ENCODE peak calls at places on chromosomes 13 and 19, in eight cellular contexts. One of them, this sample, is unnamed.

GRCh38 chr19:43914051-43914450 is 21.0 kb downstream of the ZNF45 start:
- DNase-seq in psoas muscle: no peak
- DNase-seq in heart right ventricle: no peak
- DNase-seq in SK-N-SH: no peak
- DNase-seq in PC-9: no peak
- DNase-seq in HCT116: no peak
- DNase-seq in colonic mucosa: no peak
- DNase-seq in tibial artery: no peak
- DNase-seq in this sample: no peak

GRCh38 chr19:47094557-47095517 is 18.7 kb downstream of the ZC3H4 start:
- DNase-seq in psoas muscle: no peak
- DNase-seq in heart right ventricle: no peak
- DNase-seq in SK-N-SH: no peak
- DNase-seq in PC-9: peak; percentile 33
- DNase-seq in HCT116: no peak
- DNase-seq in colonic mucosa: peak; percentile 61
- DNase-seq in tibial artery: no peak
- DNase-seq in this sample: peak; percentile 75

GRCh38 chr13:109933476-109933875 is 147.1 kb upstream of the IRS2 start:
- DNase-seq in psoas muscle: no peak
- DNase-seq in heart right ventricle: no peak
- DNase-seq in SK-N-SH: no peak
- DNase-seq in PC-9: no peak
- DNase-seq in HCT116: no peak
- DNase-seq in colonic mucosa: no peak
- DNase-seq in tibial artery: no peak
- DNase-seq in this sample: no peak

GRCh38 chr19:41606215-41606837 is 20.5 kb downstream of the CEACAM4 start:
- DNase-seq in psoas muscle: no peak
- DNase-seq in heart right ventricle: no peak
- DNase-seq in SK-N-SH: no peak
- DNase-seq in PC-9: no peak
- DNase-seq in HCT116: no peak
- DNase-seq in colonic mucosa: no peak
- DNase-seq in tibial artery: no peak
- DNase-seq in this sample: no peak

GRCh38 chr13:27620377-27621115 is at the start of gene LNX2:
- DNase-seq in psoas muscle: peak; percentile 99
- DNase-seq in heart right ventricle: peak; percentile 99
- DNase-seq in SK-N-SH: peak; percentile 98
- DNase-seq in PC-9: peak; percentile 96
- DNase-seq in HCT116: peak; percentile 90
- DNase-seq in colonic mucosa: peak; percentile 98
- DNase-seq in tibial artery: peak; percentile 98
- DNase-seq in this sample: peak; percentile 99

GRCh38 chr19:5580116-5580515 is 12.4 kb upstream of the TINCR start:
- DNase-seq in psoas muscle: no peak
- DNase-seq in heart right ventricle: no peak
- DNase-seq in SK-N-SH: no peak
- DNase-seq in PC-9: no peak
- DNase-seq in HCT116: no peak
- DNase-seq in colonic mucosa: no peak
- DNase-seq in tibial artery: no peak
- DNase-seq in this sample: no peak

GRCh38 chr13:66424417-66424816 is 805.7 kb downstream of the PCDH9 start:
- DNase-seq in psoas muscle: no peak
- DNase-seq in heart right ventricle: no peak
- DNase-seq in SK-N-SH: no peak
- DNase-seq in PC-9: no peak
- DNase-seq in HCT116: no peak
- DNase-seq in colonic mucosa: no peak
- DNase-seq in tibial artery: no peak
- DNase-seq in this sample: no peak

GRCh38 chr19:8017808-8018207 is 12.4 kb upstream of the ELAVL1 start:
- DNase-seq in psoas muscle: no peak
- DNase-seq in heart right ventricle: no peak
- DNase-seq in SK-N-SH: no peak
- DNase-seq in PC-9: no peak
- DNase-seq in HCT116: no peak
- DNase-seq in colonic mucosa: peak; percentile 41
- DNase-seq in tibial artery: no peak
- DNase-seq in this sample: no peak

GRCh38 chr13:20902438-20903163 is at the start of gene XPO4:
- DNase-seq in psoas muscle: peak; percentile 86
- DNase-seq in heart right ventricle: peak; percentile 83
- DNase-seq in SK-N-SH: peak; percentile 94
- DNase-seq in PC-9: peak; percentile 64
- DNase-seq in HCT116: peak; percentile 36
- DNase-seq in colonic mucosa: peak; percentile 77
- DNase-seq in tibial artery: peak; percentile 78
- DNase-seq in this sample: peak; percentile 93

GRCh38 chr13:60759499-60759898 is 362.5 kb downstream of the TDRD3 start:
- DNase-seq in psoas muscle: no peak
- DNase-seq in heart right ventricle: no peak
- DNase-seq in SK-N-SH: peak; percentile 31
- DNase-seq in PC-9: peak; percentile 30
- DNase-seq in HCT116: no peak
- DNase-seq in colonic mucosa: peak; percentile 18
- DNase-seq in tibial artery: no peak
- DNase-seq in this sample: no peak

GRCh38 chr13:110524484-110525254 is 36.9 kb downstream of the RAB20 start:
- DNase-seq in psoas muscle: peak; percentile 51
- DNase-seq in heart right ventricle: peak; percentile 78
- DNase-seq in SK-N-SH: peak; percentile 72
- DNase-seq in PC-9: peak; percentile 92
- DNase-seq in HCT116: no peak
- DNase-seq in colonic mucosa: peak; percentile 92
- DNase-seq in tibial artery: no peak
- DNase-seq in this sample: no peak

GRCh38 chr19:5553892-5554291 is 13.9 kb downstream of the TINCR start:
- DNase-seq in psoas muscle: no peak
- DNase-seq in heart right ventricle: no peak
- DNase-seq in SK-N-SH: peak; percentile 80
- DNase-seq in PC-9: no peak
- DNase-seq in HCT116: no peak
- DNase-seq in colonic mucosa: no peak
- DNase-seq in tibial artery: no peak
- DNase-seq in this sample: no peak

GRCh38 chr19:54462713-54463530 is 656 bp downstream of the LENG9 start:
- DNase-seq in psoas muscle: peak; percentile 82
- DNase-seq in heart right ventricle: peak; percentile 77
- DNase-seq in SK-N-SH: peak; percentile 57
- DNase-seq in PC-9: peak; percentile 72
- DNase-seq in HCT116: no peak
- DNase-seq in colonic mucosa: peak; percentile 74
- DNase-seq in tibial artery: peak; percentile 52
- DNase-seq in this sample: peak; percentile 81

GRCh38 chr13:111661052-111661451 is 340.6 kb downstream of the TEX29 start:
- DNase-seq in psoas muscle: no peak
- DNase-seq in heart right ventricle: no peak
- DNase-seq in SK-N-SH: no peak
- DNase-seq in PC-9: no peak
- DNase-seq in HCT116: no peak
- DNase-seq in colonic mucosa: no peak
- DNase-seq in tibial artery: no peak
- DNase-seq in this sample: no peak

GRCh38 chr13:19834704-19835103 is 28.7 kb downstream of the ZMYM5 start:
- DNase-seq in psoas muscle: no peak
- DNase-seq in heart right ventricle: no peak
- DNase-seq in SK-N-SH: no peak
- DNase-seq in PC-9: no peak
- DNase-seq in HCT116: no peak
- DNase-seq in colonic mucosa: no peak
- DNase-seq in tibial artery: no peak
- DNase-seq in this sample: no peak

GRCh38 chr13:79267560-79267959 is 138.5 kb downstream of the RBM26 start:
- DNase-seq in psoas muscle: no peak
- DNase-seq in heart right ventricle: no peak
- DNase-seq in SK-N-SH: no peak
- DNase-seq in PC-9: no peak
- DNase-seq in HCT116: no peak
- DNase-seq in colonic mucosa: no peak
- DNase-seq in tibial artery: no peak
- DNase-seq in this sample: no peak

GRCh38 chr19:45498411-45499195 is at the start of gene PPM1N:
- DNase-seq in psoas muscle: no peak
- DNase-seq in heart right ventricle: no peak
- DNase-seq in SK-N-SH: no peak
- DNase-seq in PC-9: no peak
- DNase-seq in HCT116: no peak
- DNase-seq in colonic mucosa: peak; percentile 47
- DNase-seq in tibial artery: no peak
- DNase-seq in this sample: no peak

GRCh38 chr13:33152389-33152788 is 133.2 kb downstream of the STARD13 start:
- DNase-seq in psoas muscle: no peak
- DNase-seq in heart right ventricle: no peak
- DNase-seq in SK-N-SH: no peak
- DNase-seq in PC-9: peak; percentile 55
- DNase-seq in HCT116: no peak
- DNase-seq in colonic mucosa: no peak
- DNase-seq in tibial artery: no peak
- DNase-seq in this sample: peak; percentile 70

GRCh38 chr13:113493315-113493951 is 2.9 kb upstream of the DCUN1D2 start:
- DNase-seq in psoas muscle: no peak
- DNase-seq in heart right ventricle: no peak
- DNase-seq in SK-N-SH: no peak
- DNase-seq in PC-9: peak; percentile 16
- DNase-seq in HCT116: peak; percentile 85
- DNase-seq in colonic mucosa: peak; percentile 45
- DNase-seq in tibial artery: no peak
- DNase-seq in this sample: no peak

GRCh38 chr19:47186337-47187022 is 44.5 kb downstream of the BBC3 start:
- DNase-seq in psoas muscle: no peak
- DNase-seq in heart right ventricle: no peak
- DNase-seq in SK-N-SH: peak; percentile 41
- DNase-seq in PC-9: no peak
- DNase-seq in HCT116: no peak
- DNase-seq in colonic mucosa: no peak
- DNase-seq in tibial artery: no peak
- DNase-seq in this sample: no peak

GRCh38 chr19:33888665-33889064 is 92.0 kb downstream of the KCTD15 start:
- DNase-seq in psoas muscle: no peak
- DNase-seq in heart right ventricle: no peak
- DNase-seq in SK-N-SH: no peak
- DNase-seq in PC-9: no peak
- DNase-seq in HCT116: no peak
- DNase-seq in colonic mucosa: no peak
- DNase-seq in tibial artery: no peak
- DNase-seq in this sample: no peak

GRCh38 chr13:28297341-28297740 is 159.0 kb downstream of the PAN3 start:
- DNase-seq in psoas muscle: no peak
- DNase-seq in heart right ventricle: no peak
- DNase-seq in SK-N-SH: no peak
- DNase-seq in PC-9: no peak
- DNase-seq in HCT116: no peak
- DNase-seq in colonic mucosa: no peak
- DNase-seq in tibial artery: no peak
- DNase-seq in this sample: no peak

GRCh38 chr13:85529216-85529590 is 270.0 kb downstream of the SLITRK6 start:
- DNase-seq in psoas muscle: no peak
- DNase-seq in heart right ventricle: no peak
- DNase-seq in SK-N-SH: no peak
- DNase-seq in PC-9: no peak
- DNase-seq in HCT116: no peak
- DNase-seq in colonic mucosa: no peak
- DNase-seq in tibial artery: no peak
- DNase-seq in this sample: no peak

GRCh38 chr19:17556995-17557394 is 1.5 kb downstream of the COLGALT1 start:
- DNase-seq in psoas muscle: no peak
- DNase-seq in heart right ventricle: no peak
- DNase-seq in SK-N-SH: no peak
- DNase-seq in PC-9: no peak
- DNase-seq in HCT116: no peak
- DNase-seq in colonic mucosa: no peak
- DNase-seq in tibial artery: no peak
- DNase-seq in this sample: no peak
- H3K27me3 ChIP-seq in psoas muscle: no peaks in the 10 kb centered on the region
- H3K27me3 ChIP-seq in heart right ventricle: no peaks in the 10 kb centered on the region
- H3K27me3 ChIP-seq in SK-N-SH: no peaks in the 10 kb centered on the region
- H3K27me3 ChIP-seq in PC-9: no peaks in the 10 kb centered on the region
- H3K27me3 ChIP-seq in HCT116: no peaks in the 10 kb centered on the region
- H3K27me3 ChIP-seq in colonic mucosa: no peaks in the 10 kb centered on the region
- H3K27me3 ChIP-seq in tibial artery: no peaks in the 10 kb centered on the region
- H3K27me3 ChIP-seq in this sample: no peaks in the 10 kb centered on the region

GRCh38 chr19:2333027-2333806 is 4.7 kb downstream of the SPPL2B start:
- DNase-seq in psoas muscle: no peak
- DNase-seq in heart right ventricle: no peak
- DNase-seq in SK-N-SH: no peak
- DNase-seq in PC-9: no peak
- DNase-seq in HCT116: no peak
- DNase-seq in colonic mucosa: peak; percentile 87
- DNase-seq in tibial artery: no peak
- DNase-seq in this sample: no peak
- H3K4me1 ChIP-seq in psoas muscle: peaks cover 42% of the 10 kb centered on the region
- H3K4me1 ChIP-seq in heart right ventricle: peaks cover 41% of the 10 kb centered on the region
- H3K4me1 ChIP-seq in SK-N-SH: peaks cover 10% of the 10 kb centered on the region
- H3K4me1 ChIP-seq in PC-9: peaks cover 6% of the 10 kb centered on the region
- H3K4me1 ChIP-seq in HCT116: peaks cover 10% of the 10 kb centered on the region
- H3K4me1 ChIP-seq in colonic mucosa: peaks cover 24% of the 10 kb centered on the region
- H3K4me1 ChIP-seq in tibial artery: no peaks in the 10 kb centered on the region
- H3K4me1 ChIP-seq in this sample: peaks cover 45% of the 10 kb centered on the region

GRCh38 chr13:26601669-26602068 is 44.2 kb downstream of the WASF3 start:
- DNase-seq in psoas muscle: no peak
- DNase-seq in heart right ventricle: no peak
- DNase-seq in SK-N-SH: peak; percentile 53
- DNase-seq in PC-9: no peak
- DNase-seq in HCT116: no peak
- DNase-seq in colonic mucosa: no peak
- DNase-seq in tibial artery: no peak
- DNase-seq in this sample: no peak
- TF ChIP-seq CTCF in psoas muscle: no peak
- TF ChIP-seq CTCF in heart right ventricle: no peak
- TF ChIP-seq CTCF in SK-N-SH: peak; percentile 29
- TF ChIP-seq CTCF in PC-9: no peak
- TF ChIP-seq CTCF in HCT116: no peak
- TF ChIP-seq CTCF in colonic mucosa: no peak
- TF ChIP-seq CTCF in tibial artery: no peak
- TF ChIP-seq CTCF in this sample: peak; percentile 10

GRCh38 chr19:50562996-50563395 is 5.2 kb downstream of the LRRC4B start:
- DNase-seq in psoas muscle: no peak
- DNase-seq in heart right ventricle: no peak
- DNase-seq in SK-N-SH: no peak
- DNase-seq in PC-9: no peak
- DNase-seq in HCT116: no peak
- DNase-seq in colonic mucosa: no peak
- DNase-seq in tibial artery: no peak
- DNase-seq in this sample: no peak
- H3K27me3 ChIP-seq in psoas muscle: no peaks in the 10 kb centered on the region
- H3K27me3 ChIP-seq in heart right ventricle: peaks cover 51% of the 10 kb centered on the region
- H3K27me3 ChIP-seq in SK-N-SH: no peaks in the 10 kb centered on the region
- H3K27me3 ChIP-seq in PC-9: peaks cover 90% of the 10 kb centered on the region
- H3K27me3 ChIP-seq in HCT116: peaks cover 10% of the 10 kb centered on the region
- H3K27me3 ChIP-seq in colonic mucosa: peaks cover 9% of the 10 kb centered on the region
- H3K27me3 ChIP-seq in tibial artery: peaks cover 88% of the 10 kb centered on the region
- H3K27me3 ChIP-seq in this sample: no peaks in the 10 kb centered on the region

DNA sequence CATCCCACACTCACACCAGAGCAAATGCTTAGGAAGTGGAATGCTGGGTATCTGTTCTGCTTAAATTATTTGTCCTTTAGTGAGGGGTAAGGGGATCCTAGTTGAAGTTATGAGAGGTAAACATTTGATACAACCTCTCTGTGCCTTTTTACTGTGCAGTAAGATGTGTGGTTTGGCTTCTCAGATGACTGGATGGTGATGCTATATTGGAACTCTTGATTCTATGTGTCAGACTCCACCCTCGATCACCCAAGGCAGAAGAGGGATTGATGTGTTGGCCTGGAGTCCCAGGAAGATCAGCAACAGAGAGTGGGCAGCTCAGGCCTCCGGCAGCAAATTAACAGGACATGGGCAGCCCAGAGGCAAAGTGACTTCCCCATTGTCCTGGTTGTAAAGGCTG is 66.7 kb downstream of the SIPA1L3 start:
- DNase-seq in psoas muscle: no peak
- DNase-seq in heart right ventricle: no peak
- DNase-seq in SK-N-SH: no peak
- DNase-seq in PC-9: no peak
- DNase-seq in HCT116: no peak
- DNase-seq in colonic mucosa: no peak
- DNase-seq in tibial artery: no peak
- DNase-seq in this sample: no peak
- H3K4me1 ChIP-seq in psoas muscle: no peaks in the 10 kb centered on the region
- H3K4me1 ChIP-seq in heart right ventricle: peaks cover 3% of the 10 kb centered on the region
- H3K4me1 ChIP-seq in SK-N-SH: no peaks in the 10 kb centered on the region
- H3K4me1 ChIP-seq in PC-9: no peaks in the 10 kb centered on the region
- H3K4me1 ChIP-seq in HCT116: peaks cover under 1% of the 10 kb centered on the region
- H3K4me1 ChIP-seq in colonic mucosa: no peaks in the 10 kb centered on the region
- H3K4me1 ChIP-seq in tibial artery: no peaks in the 10 kb centered on the region
- H3K4me1 ChIP-seq in this sample: peaks cover 8% of the 10 kb centered on the region

This sample was measured in Caco-2.